ENCODE peak calls at places on chromosomes 5 and 9, in nine cellular contexts. L, X, S, A, C, J, B, Q and F are unnamed samples.

GRCh38 chr9:32344551-32345182 is 39.8 kb upstream of the ACO1 start:
- DNase-seq in L (no peak), Q (no peak), S (peak), C (peak), X (no peak), A (peak), B (no peak), J (no peak), F (peak)

GRCh38 chr5:56429110-56429561 is 196.0 kb upstream of the ANKRD55 start:
- DNase-seq in A (no peak), Q (no peak), B (no peak), S (no peak), J (peak), L (no peak), X (no peak), C (peak), F (no peak)

GRCh38 chr9:123426406-123426805 is 70.4 kb downstream of the CRB2 start:
- DNase-seq in S (no peak), A (no peak), C (no peak), B (no peak), J (no peak), Q (no peak), L (no peak), X (no peak), F (no peak)

GRCh38 chr9:69131682-69132081 is 42.4 kb upstream of the TJP2 start:
- DNase-seq in L (no peak), J (no peak), S (peak), A (peak), Q (peak), X (no peak), B (peak), C (peak), F (peak)

GRCh38 chr9:76817489-76817888 is 53.3 kb downstream of the PCA3 start:
- DNase-seq in B (no peak), X (no peak), J (no peak), A (peak), S (peak), C (peak), Q (peak), L (no peak), F (peak)

GRCh38 chr5:95153581-95153980 is 131.3 kb downstream of the MCTP1 start:
- DNase-seq in A (no peak), Q (no peak), S (no peak), C (no peak), X (no peak), B (no peak), J (no peak), L (no peak), F (no peak)

GRCh38 chr5:111016801-111017200 is 54.7 kb upstream of the TSLP start:
- DNase-seq in Q (no peak), S (peak), L (no peak), A (no peak), B (no peak), J (no peak), C (peak), X (no peak), F (no peak)

GRCh38 chr9:93624431-93624834 is 48.0 kb downstream of the PHF2 start:
- DNase-seq in X (no peak), L (no peak), C (no peak), J (no peak), A (no peak), B (no peak), Q (no peak), S (no peak), F (no peak)

GRCh38 chr5:145465487-145466263 is 369.5 kb downstream of the PRELID2 start:
- DNase-seq in Q (no peak), B (no peak), A (no peak), C (no peak), X (no peak), J (no peak), L (no peak), S (no peak), F (no peak)

GRCh38 chr5:131252824-131253171 is 11.1 kb upstream of the CDC42SE2 start:
- DNase-seq in C (no peak), L (no peak), J (peak), X (peak), S (no peak), Q (peak), B (no peak), A (no peak), F (no peak)

GRCh38 chr9:89996717-89997116 is 391.9 kb downstream of the GADD45G start:
- DNase-seq in S (no peak), X (no peak), A (no peak), L (no peak), Q (no peak), B (peak), C (peak), J (peak), F (peak)

GRCh38 chr9:2676466-2676865 is 40.8 kb upstream of the KCNV2 start:
- DNase-seq in Q (no peak), L (no peak), C (no peak), X (no peak), J (no peak), A (no peak), B (no peak), S (no peak), F (peak)

GRCh38 chr9:128807827-128808226 is 10.5 kb upstream of the ENDOG start:
- DNase-seq in C (no peak), J (no peak), Q (no peak), L (no peak), X (no peak), S (no peak), A (no peak), B (no peak), F (no peak)

GRCh38 chr9:123544007-123544827 is 188.2 kb downstream of the CRB2 start:
- DNase-seq in B (no peak), X (no peak), C (peak), A (peak), J (no peak), Q (no peak), L (no peak), S (peak), F (peak)

GRCh38 chr9:21656776-21657637 is 145.4 kb upstream of the MTAP start:
- DNase-seq in Q (no peak), S (peak), C (peak), J (no peak), B (no peak), L (no peak), A (no peak), X (no peak), F (peak)

GRCh38 chr5:180085837-180086236 is 14.3 kb upstream of the RNF130 start:
- DNase-seq in J (no peak), X (no peak), B (no peak), C (no peak), S (no peak), L (peak), Q (no peak), A (no peak), F (no peak)

GRCh38 chr5:88996366-88996765 is 113.4 kb upstream of the MEF2C start:
- DNase-seq in C (no peak), S (no peak), A (no peak), L (no peak), Q (no peak), X (no peak), J (no peak), B (no peak), F (no peak)

GRCh38 chr9:36598281-36598680 is 25.6 kb downstream of the MELK start:
- DNase-seq in S (peak), X (no peak), C (peak), B (no peak), Q (no peak), J (no peak), A (no peak), L (no peak), F (no peak)

GRCh38 chr9:128412120-128412790 is 8.4 kb upstream of the CERCAM start:
- DNase-seq in L (no peak), Q (peak), C (peak), S (peak), X (no peak), A (no peak), B (peak), J (peak), F (peak)

GRCh38 chr5:67897980-67898379 is 317.6 kb upstream of the PIK3R1 start:
- DNase-seq in Q (peak), L (no peak), J (no peak), C (no peak), B (no peak), A (peak), X (no peak), S (no peak), F (peak)

GRCh38 chr5:67900515-67900914 is 315.0 kb upstream of the PIK3R1 start:
- DNase-seq in Q (no peak), S (no peak), L (no peak), C (peak), X (no peak), J (no peak), B (no peak), A (no peak), F (no peak)

GRCh38 chr5:67901816-67902496 is 313.6 kb upstream of the PIK3R1 start:
- DNase-seq in Q (no peak), A (no peak), J (no peak), B (no peak), S (no peak), C (no peak), L (no peak), X (no peak), F (no peak)

GRCh38 chr5:67897431-67897830 is 318.1 kb upstream of the PIK3R1 start:
- DNase-seq in B (no peak), S (no peak), A (peak), C (peak), Q (no peak), J (no peak), X (no peak), L (no peak), F (peak)

DNA sequence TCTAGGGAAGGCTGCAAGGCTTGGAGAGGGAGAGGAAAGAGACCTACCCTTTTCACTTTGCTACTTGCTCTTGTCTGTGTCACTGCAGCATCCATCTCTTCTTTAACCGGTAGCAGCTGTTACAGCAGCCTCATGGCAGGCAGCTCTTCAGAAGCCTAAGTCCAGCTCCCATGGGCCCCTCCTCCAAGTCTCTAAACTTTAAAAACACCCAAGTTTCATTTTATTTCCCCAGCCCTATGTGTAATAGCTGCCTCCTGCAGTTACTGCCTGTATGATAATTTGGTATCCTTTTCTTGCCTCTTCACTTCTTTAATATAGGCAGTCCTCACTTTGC is 313.1 kb upstream of the PIK3R1 start:
- DNase-seq in L (no peak), J (no peak), X (no peak), A (no peak), S (no peak), Q (no peak), B (no peak), C (no peak), F (no peak)
- TF ChIP-seq CTCF in L (no peak), J (no peak), X (no peak), A (no peak), S (no peak), Q (no peak), B (no peak), C (no peak), F (no peak)

DNA sequence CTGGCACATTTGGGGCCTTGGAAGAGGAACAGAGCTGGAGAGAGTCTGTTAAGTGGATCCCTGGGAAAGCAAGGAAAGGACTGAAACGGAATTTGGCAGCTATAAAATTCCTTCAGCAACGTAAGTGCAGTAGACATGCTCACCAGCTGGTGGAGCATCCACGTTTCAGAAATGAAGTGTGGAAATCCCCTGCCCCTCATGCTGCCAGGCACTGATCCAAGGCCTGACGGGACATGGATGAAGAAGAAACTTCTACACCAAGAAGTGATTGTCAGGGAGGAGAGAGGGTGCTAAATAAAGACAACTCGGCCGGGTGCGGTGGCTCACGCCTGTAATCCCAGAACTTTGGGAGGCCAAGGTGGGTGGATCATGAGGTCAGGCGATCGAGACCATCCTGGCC is 209.3 kb downstream of the ROR2 start:
- DNase-seq in X (no peak), J (no peak), B (no peak), S (peak), Q (no peak), L (peak), C (peak), A (no peak), F (peak)
- TF ChIP-seq CTCF in X (peak), J (peak), B (no peak), S (peak), Q (no peak), L (no peak), C (peak), A (no peak), F (no peak)

GRCh38 chr5:135689506-135689905 is 110.7 kb upstream of the CXCL14 start:
- DNase-seq in S (no peak), A (no peak), B (no peak), J (no peak), L (no peak), Q (no peak), C (no peak), X (no peak), F (no peak)
- TF ChIP-seq CTCF in S (no peak), A (no peak), B (no peak), J (no peak), L (no peak), Q (no peak), C (no peak), X (no peak), F (no peak)

GRCh38 chr9:87340391-87340790 is 157.3 kb upstream of the DAPK1 start:
- DNase-seq in C (no peak), A (no peak), Q (no peak), L (no peak), J (no peak), B (no peak), S (no peak), X (no peak), F (no peak)

GRCh38 chr9:87338075-87338989 is 159.3 kb upstream of the DAPK1 start:
- DNase-seq in X (no peak), L (no peak), A (no peak), C (no peak), Q (no peak), B (no peak), S (no peak), J (no peak), F (no peak)

GRCh38 chr9:87343816-87344438 is 153.7 kb upstream of the DAPK1 start:
- DNase-seq in X (no peak), L (no peak), B (no peak), Q (no peak), S (no peak), A (peak), C (no peak), J (no peak), F (peak)

GRCh38 chr9:87346061-87346665 is 151.5 kb upstream of the DAPK1 start:
- DNase-seq in L (no peak), Q (no peak), J (no peak), C (no peak), A (no peak), X (no peak), B (no peak), S (no peak), F (no peak)

GRCh38 chr9:87342743-87343142 is 154.9 kb upstream of the DAPK1 start:
- DNase-seq in B (no peak), A (no peak), C (peak), L (no peak), S (no peak), Q (no peak), X (no peak), J (no peak), F (peak)
- TF ChIP-seq CTCF in B (no peak), A (no peak), C (no peak), L (no peak), S (no peak), Q (no peak), X (no peak), J (no peak), F (no peak)

DNA sequence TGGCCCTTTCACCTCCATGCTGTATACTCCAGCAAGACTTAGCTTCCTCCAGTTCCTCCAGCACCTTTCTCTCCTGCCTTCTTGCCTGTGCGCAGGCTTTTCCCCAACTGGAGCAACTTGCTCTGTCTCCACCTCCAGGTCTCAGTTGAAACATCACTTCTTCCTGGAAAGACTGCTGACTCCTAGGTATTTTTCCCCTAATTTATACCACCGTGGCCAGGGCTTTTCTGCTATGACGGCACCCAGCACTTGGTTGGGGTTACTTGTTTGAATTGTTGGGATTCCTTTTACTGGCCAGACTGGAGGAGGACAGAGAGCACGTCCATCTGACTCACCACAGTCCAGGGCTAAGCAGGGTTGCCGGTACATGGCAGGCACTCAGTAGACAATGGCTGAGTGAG is 67.5 kb downstream of the KCNIP1 start:
- DNase-seq in Q (no peak), B (no peak), A (no peak), X (no peak), S (peak), C (peak), L (no peak), J (no peak), F (peak)
- TF ChIP-seq CTCF in Q (no peak), B (no peak), A (no peak), X (no peak), S (no peak), C (no peak), L (no peak), J (no peak), F (no peak)

DNA sequence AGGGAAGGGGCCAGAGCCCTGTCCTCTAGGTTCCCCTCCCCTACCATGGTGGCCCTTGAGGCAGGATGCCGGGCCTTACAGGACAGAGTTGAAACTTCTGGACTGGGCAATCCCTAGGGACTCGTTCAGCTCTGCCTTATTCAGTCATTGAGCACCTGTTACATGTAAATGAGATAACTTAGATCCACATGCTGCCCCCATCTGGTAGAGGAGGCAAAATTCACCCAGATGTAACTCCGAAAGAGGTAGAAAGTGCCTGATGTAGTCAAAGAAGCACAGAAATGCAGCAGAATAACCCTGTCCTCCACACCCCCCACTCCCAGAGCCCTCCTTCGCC is 1.5 kb downstream of the GGTA1 start:
- DNase-seq in S (peak), L (peak), J (peak), A (peak), Q (peak), C (peak), X (no peak), B (peak), F (peak)
- TF ChIP-seq CTCF in S (peak), L (peak), J (peak), A (peak), Q (peak), C (peak), X (peak), B (peak), F (peak)

GRCh38 chr5:177336112-177336511 is 15.4 kb downstream of the LMAN2 start:
- DNase-seq in A (no peak), C (peak), S (no peak), B (no peak), Q (no peak), L (no peak), J (no peak), X (no peak), F (peak)
- TF ChIP-seq CTCF in A (no peak), C (peak), S (peak), B (peak), Q (no peak), L (no peak), J (no peak), X (peak), F (peak)